ENCODE peak calls at places on chromosome 12, in ten cellular contexts. D is C1 segment of cervical spinal cord; J is LHCN-M2; Z is CD8-positive, alpha-beta T cell; W is psoas muscle; C is HFF-Myc; H is HFFc6; I is hepatocyte; G is uterus; B is GM13976. S is an unnamed sample.

GRCh38 chr12:42638011-42638410 is 48.5 kb upstream of the PRICKLE1 start:
- DNase-seq in D (no peak), J (no peak), Z (no peak), W (no peak), C (no peak), H (no peak), I (no peak), G (no peak), B (no peak), S (no peak)

GRCh38 chr12:7099290-7099996 is 7.2 kb upstream of the C1R start:
- DNase-seq in D (no peak), J (no peak), Z (no peak), W (no peak), C (no peak), H (no peak), I (no peak), G (no peak), B (no peak), S (no peak)

GRCh38 chr12:16524378-16524777 is 81.6 kb downstream of the LMO3 start:
- DNase-seq in D (no peak), J (no peak), Z (no peak), W (no peak), C (no peak), H (no peak), I (no peak), G (no peak), B (no peak), S (peak; percentile 21)

GRCh38 chr12:52020539-52021336 is 14.0 kb downstream of the TAMALIN start:
- DNase-seq in D (no peak), J (no peak), Z (peak; percentile 71), W (no peak), C (no peak), H (peak; percentile 24), I (peak; percentile 80), G (no peak), B (peak; percentile 76), S (peak; percentile 66)

GRCh38 chr12:26116829-26117228 is 8.0 kb downstream of the BHLHE41 start:
- DNase-seq in D (no peak), J (no peak), Z (no peak), W (no peak), C (no peak), H (no peak), I (no peak), G (no peak), B (no peak), S (no peak)

GRCh38 chr12:54549774-54550451 is 512 bp downstream of the PDE1B start:
- DNase-seq in D (no peak), J (peak; percentile 7), Z (no peak), W (no peak), C (peak; percentile 10), H (no peak), I (no peak), G (no peak), B (no peak), S (no peak)

GRCh38 chr12:23757541-23757962 is 191.9 kb downstream of the SOX5 start:
- DNase-seq in D (no peak), J (no peak), Z (no peak), W (no peak), C (no peak), H (no peak), I (no peak), G (no peak), B (no peak), S (no peak)

GRCh38 chr12:12979731-12980259 is 20.3 kb downstream of the HEBP1 start:
- DNase-seq in D (no peak), J (peak; percentile 88), Z (no peak), W (no peak), C (peak; percentile 64), H (peak; percentile 99), I (peak; percentile 79), G (peak; percentile 48), B (no peak), S (no peak)

GRCh38 chr12:79547735-79548347 is 142.9 kb downstream of the PAWR start:
- DNase-seq in D (no peak), J (peak; percentile 72), Z (no peak), W (no peak), C (peak; percentile 79), H (peak; percentile 75), I (peak; percentile 71), G (no peak), B (peak; percentile 49), S (peak; percentile 71)

GRCh38 chr12:116551952-116552749 is 7.0 kb upstream of the MAP1LC3B2 start:
- DNase-seq in D (no peak), J (peak; percentile 45), Z (no peak), W (no peak), C (no peak), H (peak; percentile 33), I (no peak), G (no peak), B (no peak), S (no peak)

GRCh38 chr12:3747543-3747942 is 5.4 kb downstream of the CRACR2A start:
- DNase-seq in D (no peak), J (no peak), Z (peak; percentile 21), W (no peak), C (no peak), H (no peak), I (no peak), G (no peak), B (no peak), S (no peak)

GRCh38 chr12:105104762-105105161 is 2.8 kb upstream of the WASHC4 start:
- DNase-seq in D (no peak), J (no peak), Z (no peak), W (no peak), C (no peak), H (no peak), I (no peak), G (no peak), B (no peak), S (no peak)

GRCh38 chr12:121536058-121536928 is 44.5 kb downstream of the KDM2B start:
- DNase-seq in D (peak; percentile 74), J (peak; percentile 65), Z (peak; percentile 79), W (peak; percentile 86), C (peak; percentile 86), H (peak; percentile 83), I (peak; percentile 85), G (peak; percentile 83), B (peak; percentile 95), S (peak; percentile 61)

GRCh38 chr12:21476949-21477348 is 24.5 kb downstream of the RECQL start:
- DNase-seq in D (no peak), J (peak; percentile 79), Z (no peak), W (no peak), C (no peak), H (peak; percentile 81), I (no peak), G (no peak), B (no peak), S (no peak)

GRCh38 chr12:90017316-90017715 is 308.7 kb upstream of the ATP2B1 start:
- DNase-seq in D (no peak), J (no peak), Z (no peak), W (no peak), C (no peak), H (no peak), I (no peak), G (no peak), B (no peak), S (no peak)

GRCh38 chr12:90823859-90824258 is 131.1 kb downstream of the CCER1 start:
- DNase-seq in D (no peak), J (no peak), Z (no peak), W (peak; percentile 13), C (no peak), H (no peak), I (no peak), G (no peak), B (no peak), S (no peak)

GRCh38 chr12:65464930-65465329 is 186.4 kb downstream of the MSRB3 start:
- DNase-seq in D (no peak), J (peak; percentile 84), Z (no peak), W (no peak), C (peak; percentile 81), H (peak; percentile 91), I (peak; percentile 69), G (no peak), B (no peak), S (no peak)

GRCh38 chr12:27807063-27807703 is 27.1 kb upstream of the MANSC4 start:
- DNase-seq in D (no peak), J (no peak), Z (peak; percentile 24), W (no peak), C (no peak), H (no peak), I (no peak), G (no peak), B (no peak), S (no peak)

GRCh38 chr12:19248929-19249602 is 119.5 kb downstream of the PLEKHA5 start:
- DNase-seq in D (no peak), J (no peak), Z (no peak), W (no peak), C (no peak), H (peak; percentile 24), I (no peak), G (no peak), B (no peak), S (no peak)

GRCh38 chr12:53738834-53739284 is 11.6 kb upstream of the CALCOCO1 start:
- DNase-seq in D (no peak), J (no peak), Z (no peak), W (no peak), C (no peak), H (no peak), I (no peak), G (no peak), B (no peak), S (no peak)

GRCh38 chr12:111904438-111904837 is 62.4 kb downstream of the MAPKAPK5 start:
- DNase-seq in D (no peak), J (no peak), Z (no peak), W (no peak), C (no peak), H (no peak), I (no peak), G (no peak), B (no peak), S (no peak)

GRCh38 chr12:124512667-124513296 is 54.6 kb downstream of the NCOR2 start:
- DNase-seq in D (peak; percentile 98), J (peak; percentile 98), Z (no peak), W (peak; percentile 93), C (peak; percentile 91), H (peak; percentile 90), I (peak; percentile 76), G (peak; percentile 88), B (no peak), S (peak; percentile 98)

GRCh38 chr12:67705394-67706370 is 57.1 kb downstream of the DYRK2 start:
- DNase-seq in D (no peak), J (peak; percentile 83), Z (no peak), W (no peak), C (peak; percentile 85), H (peak; percentile 87), I (no peak), G (no peak), B (no peak), S (no peak)

GRCh38 chr12:101915856-101916255 is 38.5 kb downstream of the DRAM1 start:
- DNase-seq in D (no peak), J (no peak), Z (no peak), W (no peak), C (no peak), H (no peak), I (no peak), G (no peak), B (no peak), S (no peak)

GRCh38 chr12:123034865-123035264 is 54.4 kb downstream of the ARL6IP4 start:
- DNase-seq in D (no peak), J (peak; percentile 79), Z (no peak), W (no peak), C (no peak), H (peak; percentile 58), I (no peak), G (no peak), B (no peak), S (no peak)

GRCh38 chr12:1339608-1340319 is 254.6 kb downstream of the FBXL14 start:
- DNase-seq in D (no peak), J (no peak), Z (no peak), W (no peak), C (no peak), H (no peak), I (no peak), G (no peak), B (no peak), S (no peak)

GRCh38 chr12:31736472-31736871 is 7.7 kb upstream of the AMN1 start:
- DNase-seq in D (no peak), J (peak; percentile 76), Z (peak; percentile 58), W (no peak), C (no peak), H (peak; percentile 93), I (peak; percentile 58), G (peak; percentile 37), B (no peak), S (no peak)

GRCh38 chr12:9391751-9392240 is 183.6 kb upstream of the PZP start:
- DNase-seq in D (no peak), J (no peak), Z (no peak), W (no peak), C (no peak), H (no peak), I (no peak), G (no peak), B (no peak), S (no peak)